ENCODE peak calls at places on chromosome 17, in four cellular contexts. J is kidney, F is Panc1, G is Peyer's patch. V is an unnamed sample. For H3K4me1 and H3K36me3, the result is how much of the 10 kb centered on the place peaks cover.

GRCh38 chr17:50037321-50038107 is 18.4 kb upstream of the ITGA3 start:
- DNase-seq in J (peak), F (no peak), G (no peak), V (peak)

GRCh38 chr17:39866013-39866730 is 1.8 kb upstream of the ZPBP2 start:
- DNase-seq in J (no peak), F (no peak), G (no peak), V (no peak)

GRCh38 chr17:82384730-82385429 is 13.3 kb downstream of the UTS2R start:
- DNase-seq in J (peak), F (no peak), G (no peak), V (peak)

GRCh38 chr17:77190561-77190960 is 49.8 kb downstream of the SEC14L1 start:
- DNase-seq in J (no peak), F (no peak), G (no peak), V (no peak)

GRCh38 chr17:34581446-34582184 is 2.2 kb downstream of the TMEM132E start:
- DNase-seq in J (no peak), F (no peak), G (no peak), V (no peak)

GRCh38 chr17:6713130-6713917 is at the start of gene SLC13A5:
- DNase-seq in J (no peak), F (no peak), G (no peak), V (peak)

GRCh38 chr17:80068301-80069160 is 32.1 kb downstream of the CCDC40 start:
- DNase-seq in J (peak), F (no peak), G (no peak), V (no peak)

GRCh38 chr17:3843935-3844516 is 2.0 kb downstream of the NCBP3 start:
- DNase-seq in J (no peak), F (no peak), G (no peak), V (no peak)

GRCh38 chr17:16568541-16569357 is at the start of gene ZNF287:
- DNase-seq in J (peak), F (peak), G (peak), V (peak)

GRCh38 chr17:34382586-34383224 is 19.7 kb upstream of the CCL1 start:
- DNase-seq in J (no peak), F (no peak), G (no peak), V (no peak)

GRCh38 chr17:7084058-7084457 is 4.0 kb upstream of the CLEC10A start:
- DNase-seq in J (no peak), F (no peak), G (no peak), V (no peak)

GRCh38 chr17:60524463-60525346 is 1.3 kb downstream of the APPBP2 start:
- DNase-seq in J (no peak), F (no peak), G (no peak), V (no peak)

GRCh38 chr17:48725294-48726064 is 2.5 kb downstream of the PRAC2 start:
- DNase-seq in J (no peak), F (no peak), G (no peak), V (no peak)

GRCh38 chr17:41965694-41966375 is 760 bp upstream of the CNP start:
- DNase-seq in J (peak), F (peak), G (peak), V (peak)

GRCh38 chr17:81404557-81405165 is 9.4 kb downstream of the BAHCC1 start:
- DNase-seq in J (no peak), F (no peak), G (no peak), V (no peak)

GRCh38 chr17:41873559-41874292 is 8.5 kb upstream of the KLHL11 start:
- DNase-seq in J (no peak), F (no peak), G (no peak), V (no peak)

GRCh38 chr17:49873466-49873865 is 25.6 kb upstream of the TAC4 start:
- DNase-seq in J (no peak), F (no peak), G (no peak), V (no peak)

GRCh38 chr17:9151091-9151490 is 129.8 kb downstream of the NTN1 start:
- DNase-seq in J (no peak), F (no peak), G (no peak), V (no peak)
- H3K27ac ChIP-seq in J (no peak), F (no peak), G (no peak), V (no peak)

GRCh38 chr17:74778960-74779359 is 2.8 kb upstream of the NAT9 start:
- DNase-seq in J (no peak), F (no peak), G (no peak), V (no peak)

GRCh38 chr17:74775409-74776043 is 619 bp downstream of the NAT9 start:
- DNase-seq in J (no peak), F (no peak), G (no peak), V (no peak)

GRCh38 chr17:74777884-74778490 is 1.8 kb upstream of the NAT9 start:
- DNase-seq in J (no peak), F (no peak), G (no peak), V (no peak)

GRCh38 chr17:74776044-74776962 is at the start of gene NAT9:
- DNase-seq in J (peak), F (peak), G (peak), V (peak)

DNA sequence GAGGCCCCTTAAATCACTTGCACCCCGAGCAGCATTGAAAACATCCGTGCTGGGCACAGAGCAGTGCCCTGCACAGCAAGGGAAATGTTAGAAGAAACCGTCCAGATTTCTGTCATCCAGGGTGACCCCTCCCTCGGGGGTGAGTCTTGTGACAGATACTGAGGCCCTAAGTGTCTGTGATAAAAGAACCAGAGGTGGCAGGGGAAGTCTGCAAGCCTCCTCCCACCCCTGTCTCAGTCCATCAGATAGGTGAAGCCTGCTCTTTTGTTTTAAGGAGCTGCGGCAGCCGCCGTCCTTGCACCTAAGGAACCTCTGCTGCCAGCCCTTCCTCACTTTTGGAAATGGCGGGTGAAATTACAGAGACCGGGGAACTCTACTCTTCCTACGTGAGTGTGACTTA is 845 bp upstream of the NAT9 start:
- DNase-seq in J (no peak), F (no peak), G (no peak), V (no peak)
- H3K4me1 ChIP-seq in J (under half), F (under half), G (under half), V (under half)

DNA sequence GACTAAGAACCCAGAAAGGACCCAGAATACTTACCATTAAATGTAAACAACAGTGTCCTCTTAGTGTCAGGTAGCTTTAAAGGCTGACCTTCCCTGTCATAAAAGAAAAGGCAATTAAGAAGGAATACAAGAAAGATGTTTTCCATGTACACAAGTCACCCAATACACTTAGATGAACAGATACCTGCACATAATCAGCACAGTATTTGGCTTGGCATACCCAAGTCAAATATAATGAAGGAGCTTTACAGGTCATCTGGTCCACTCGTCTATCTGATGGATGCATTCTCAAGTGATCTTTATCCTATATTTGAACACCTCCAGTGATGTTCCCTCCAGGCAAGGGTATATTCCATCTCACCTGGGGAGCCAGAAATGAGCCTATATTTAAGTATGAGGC is 11.1 kb upstream of the STRADA start:
- DNase-seq in J (no peak), F (no peak), G (no peak), V (no peak)
- H3K36me3 ChIP-seq in J (under half), F (under half), G (under half), V (under half)

DNA sequence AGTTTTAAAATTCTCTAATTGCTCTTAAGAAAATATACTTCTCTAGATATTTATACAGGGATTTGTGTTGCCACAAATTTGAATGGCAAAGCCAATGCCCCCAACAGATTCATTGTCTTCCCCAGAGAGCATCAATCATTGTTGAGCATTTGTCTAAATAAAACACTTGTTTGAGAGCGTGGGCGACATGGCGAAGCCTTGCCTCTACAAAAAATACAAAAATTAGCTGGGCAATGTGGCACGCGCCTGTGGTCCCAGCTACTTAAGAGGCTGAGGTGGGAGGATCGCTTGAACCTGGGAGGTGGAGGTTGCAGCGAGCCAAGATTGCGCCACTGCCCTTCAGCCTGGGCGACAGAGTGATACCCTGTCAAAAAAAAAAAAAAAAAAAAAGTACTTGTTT is 13.4 kb upstream of the SRSF1 start:
- DNase-seq in J (no peak), F (no peak), G (no peak), V (no peak)
- H3K27ac ChIP-seq in J (no peak), F (no peak), G (no peak), V (no peak)

DNA sequence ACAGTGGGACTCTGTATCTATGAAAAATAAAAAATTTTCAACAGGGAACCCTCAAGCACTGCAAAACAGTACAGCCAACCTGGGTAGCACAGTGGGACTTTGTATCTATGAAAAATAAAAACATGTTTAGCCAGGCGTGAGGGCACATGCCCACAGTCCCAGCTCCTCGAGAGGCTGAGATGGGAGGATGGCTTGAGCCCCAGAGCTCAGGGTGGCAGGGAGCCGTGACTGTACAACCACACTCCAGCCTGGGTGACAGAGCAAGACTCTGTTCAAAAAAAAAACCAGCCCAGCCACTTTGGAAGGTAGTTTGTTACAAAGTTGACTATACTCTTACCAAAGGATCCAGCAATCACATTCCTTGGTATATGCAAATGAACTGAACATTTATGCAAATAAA is 5.3 kb downstream of the RPH3AL start:
- DNase-seq in J (peak), F (no peak), G (no peak), V (no peak)
- H3K4me1 ChIP-seq in J (under half), F (under half), G (under half), V (under half)

DNA sequence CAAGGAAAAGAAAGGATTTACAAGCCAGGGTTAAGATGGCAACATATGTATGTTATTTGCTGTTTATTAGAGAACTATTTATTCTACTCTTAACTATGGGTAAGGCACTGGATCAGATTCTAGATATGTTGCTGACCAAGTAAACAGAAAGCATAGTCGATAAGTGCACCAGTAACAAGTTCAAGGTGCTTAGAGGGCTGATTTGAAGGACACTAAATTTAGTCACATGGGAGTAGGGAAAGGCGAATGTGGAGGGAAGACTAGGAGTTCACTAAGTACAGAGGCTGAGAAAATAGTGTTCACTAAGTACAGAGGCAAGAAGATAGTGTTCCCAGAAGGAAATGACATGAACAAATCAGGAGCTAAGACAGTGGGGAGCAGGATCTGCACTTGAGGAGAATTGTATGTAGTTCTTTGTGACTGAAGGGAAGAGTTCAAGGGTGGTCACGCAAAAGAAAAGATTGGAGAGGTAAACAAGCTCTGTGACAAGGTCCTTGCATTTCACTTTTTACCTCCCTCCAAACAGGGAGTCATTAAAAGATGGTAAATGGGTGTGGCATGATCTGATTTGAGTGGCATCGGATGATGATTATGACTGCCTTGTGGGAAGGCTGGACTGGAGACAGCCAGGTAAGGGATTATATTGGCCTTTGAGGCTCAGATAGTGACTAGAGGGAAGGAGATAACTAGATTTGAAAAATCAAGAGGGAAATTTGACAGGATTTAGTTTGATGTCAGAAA is 20.9 kb downstream of the HEATR9 start:
- DNase-seq in J (no peak), F (no peak), G (no peak), V (no peak)
- H3K36me3 ChIP-seq in J (under half), F (under half), G (under half), V (under half)

GRCh38 chr17:17818088-17818526 is 18.7 kb downstream of the SREBF1 start:
- DNase-seq in J (no peak), F (no peak), G (no peak), V (no peak)

GRCh38 chr17:17819111-17819510 is 17.7 kb downstream of the SREBF1 start:
- DNase-seq in J (no peak), F (no peak), G (no peak), V (no peak)

GRCh38 chr17:17819561-17819995 is 17.2 kb downstream of the SREBF1 start:
- DNase-seq in J (no peak), F (no peak), G (peak), V (peak)

GRCh38 chr17:17820457-17821158 is 16.2 kb downstream of the SREBF1 start:
- DNase-seq in J (no peak), F (no peak), G (no peak), V (peak)

GRCh38 chr17:17820046-17820445 is 16.7 kb downstream of the SREBF1 start:
- DNase-seq in J (no peak), F (no peak), G (no peak), V (no peak)
- H3K27ac ChIP-seq in J (no peak), F (peak), G (no peak), V (no peak)